ENCODE peak calls at places on chromosomes 16 and 17, in seven cellular contexts. P is stimulated activated CD4-positive, alpha-beta T cell treated with anti-CD3 and anti-CD28 coated beads, Interleukin-4, amount 100 ng/mL, for 24 hours; H is non-pigmented ciliary epithelial cell; U is activated naive CD8-positive, alpha-beta T cell treated with anti-CD3 and anti-CD28 coated beads, Interleukin-2, amount 50 U/mL, for 24 hours; A is transverse colon; E is NCI-H2171 treated with DMSO at 0.1 percent for 48 hours; G is cardiac fibroblast. R is an unnamed sample.

GRCh38 chr17:77422104-77422782 is 281.5 kb downstream of the SEC14L1 start:
- DNase-seq in A (no peak), P (no peak), U (no peak), G (no peak), H (no peak), E (no peak), R (no peak)

GRCh38 chr16:51031598-51031997 is 119.5 kb downstream of the SALL1 start:
- DNase-seq in U (no peak), E (no peak), A (no peak), H (no peak), P (no peak), G (no peak), R (no peak)

GRCh38 chr17:58667934-58668597 is 23.8 kb downstream of the TEX14 start:
- DNase-seq in H (no peak), E (no peak), P (no peak), U (no peak), A (no peak), G (peak), R (no peak)

GRCh38 chr16:31223044-31223443 is 6.1 kb upstream of the PYDC1 start:
- DNase-seq in E (no peak), P (no peak), H (no peak), A (no peak), U (no peak), G (no peak), R (no peak)

GRCh38 chr16:67438824-67439393 is 8.0 kb downstream of the HSD11B2 start:
- DNase-seq in G (no peak), E (no peak), A (no peak), H (no peak), P (no peak), U (no peak), R (no peak)

GRCh38 chr17:29292992-29293889 is 707 bp downstream of the NUFIP2 start:
- DNase-seq in G (peak), P (peak), E (peak), H (no peak), A (peak), U (peak), R (no peak)

GRCh38 chr16:53056528-53056881 is 1.7 kb downstream of the CHD9 start:
- DNase-seq in U (no peak), A (peak), H (no peak), E (no peak), G (peak), P (no peak), R (no peak)

GRCh38 chr17:40124279-40125141 is 2.7 kb downstream of the MSL1 start:
- DNase-seq in U (no peak), H (no peak), A (no peak), P (no peak), E (no peak), G (peak), R (no peak)

GRCh38 chr16:74841469-74841868 is 66.8 kb upstream of the FA2H start:
- DNase-seq in U (no peak), P (no peak), G (no peak), H (no peak), A (no peak), E (no peak), R (no peak)

GRCh38 chr17:81294512-81295030 is 536 bp downstream of the SLC38A10 start:
- DNase-seq in H (no peak), A (peak), P (peak), E (no peak), U (peak), G (no peak), R (no peak)

GRCh38 chr17:80959330-80960036 is 32.2 kb upstream of the CHMP6 start:
- DNase-seq in E (no peak), G (peak), A (peak), U (no peak), P (no peak), H (no peak), R (no peak)

GRCh38 chr16:57530104-57530522 is 6.3 kb downstream of the CCDC102A start:
- DNase-seq in E (no peak), A (peak), U (peak), G (peak), P (peak), H (no peak), R (no peak)

GRCh38 chr16:89039756-89040155 is 53.9 kb upstream of the ACSF3 start:
- DNase-seq in H (no peak), A (no peak), P (no peak), E (no peak), G (no peak), U (no peak), R (no peak)

GRCh38 chr17:67281736-67282135 is 36.7 kb upstream of the HELZ start:
- DNase-seq in G (no peak), H (no peak), E (peak), U (no peak), P (no peak), A (no peak), R (no peak)

GRCh38 chr17:46841561-46842379 is 9.6 kb upstream of the WNT9B start:
- DNase-seq in P (no peak), A (no peak), U (peak), H (no peak), E (no peak), G (no peak), R (no peak)

GRCh38 chr17:77572065-77572601 is 386.4 kb upstream of the TNRC6C start:
- DNase-seq in G (no peak), A (no peak), H (no peak), P (no peak), U (no peak), E (no peak), R (no peak)

GRCh38 chr16:75113541-75114121 is 2.9 kb downstream of the LDHD start:
- DNase-seq in A (no peak), P (no peak), H (no peak), E (no peak), G (no peak), U (no peak), R (no peak)

GRCh38 chr16:57077714-57078113 is 14.7 kb upstream of the CPNE2 start:
- DNase-seq in E (no peak), G (no peak), U (no peak), H (no peak), A (no peak), P (no peak), R (no peak)

GRCh38 chr17:76626442-76626841 is 17.1 kb downstream of the ST6GALNAC1 start:
- DNase-seq in E (no peak), H (no peak), P (no peak), A (no peak), G (no peak), U (no peak), R (no peak)

GRCh38 chr17:48610282-48611211 is at the start of gene HOXB7:
- DNase-seq in A (peak), H (no peak), E (peak), P (peak), U (peak), G (no peak), R (no peak)

GRCh38 chr17:40551874-40552768 is 13.2 kb downstream of the CCR7 start:
- DNase-seq in U (peak), A (peak), G (peak), H (peak), E (peak), P (peak), R (no peak)

GRCh38 chr16:89055313-89055712 is 38.3 kb upstream of the ACSF3 start:
- DNase-seq in A (no peak), U (no peak), P (no peak), E (no peak), H (no peak), G (no peak), R (no peak)

GRCh38 chr17:46171939-46172338 is 21.3 kb downstream of the KANSL1 start:
- DNase-seq in A (no peak), U (no peak), P (no peak), H (no peak), G (no peak), E (no peak), R (no peak)

GRCh38 chr16:69182730-69183416 is 4.1 kb upstream of the SNTB2 start:
- DNase-seq in E (peak), A (no peak), U (no peak), G (no peak), P (no peak), H (no peak), R (no peak)

GRCh38 chr17:56536766-56537165 is 56.7 kb upstream of the NOG start:
- DNase-seq in E (no peak), P (no peak), G (no peak), H (no peak), A (no peak), U (no peak), R (no peak)

GRCh38 chr17:81967533-81968395 is 6.8 kb upstream of the NOTUM start:
- DNase-seq in A (peak), P (peak), U (peak), G (peak), E (peak), H (peak), R (peak)

GRCh38 chr17:50110591-50111349 is 15.6 kb downstream of the PDK2 start:
- DNase-seq in A (no peak), H (no peak), U (no peak), P (no peak), E (no peak), G (peak), R (no peak)